ENCODE peak calls at places on chromosomes 12 and 14, in eight cellular contexts. One of them, this sample, is unnamed.

GRCh38 chr14:70641548-70642312 is at the start of gene TTC9:
- DNase-seq in cardiac fibroblast: peak; percentile 6
- DNase-seq in dorsolateral prefrontal cortex: peak; percentile 50
- DNase-seq in gastrocnemius medialis: peak; percentile 37
- DNase-seq in testis: no peak
- DNase-seq in epithelial cell of esophagus: no peak
- DNase-seq in astrocyte: no peak
- DNase-seq in HL-60: no peak
- DNase-seq in this sample: no peak

GRCh38 chr12:98916106-98916505 is 271.0 kb downstream of the APAF1 start:
- DNase-seq in astrocyte: peak; percentile 20
- DNase-seq in cardiac fibroblast: no peak
- DNase-seq in epithelial cell of esophagus: peak; percentile 22
- DNase-seq in testis: no peak
- DNase-seq in gastrocnemius medialis: no peak
- DNase-seq in HL-60: no peak
- DNase-seq in dorsolateral prefrontal cortex: no peak
- DNase-seq in this sample: no peak

GRCh38 chr14:67941456-67942018 is 122.0 kb downstream of the RAD51B start:
- DNase-seq in epithelial cell of esophagus: peak; percentile 13
- DNase-seq in dorsolateral prefrontal cortex: no peak
- DNase-seq in gastrocnemius medialis: no peak
- DNase-seq in astrocyte: peak; percentile 33
- DNase-seq in cardiac fibroblast: peak; percentile 62
- DNase-seq in HL-60: no peak
- DNase-seq in testis: no peak
- DNase-seq in this sample: peak; percentile 53

GRCh38 chr14:100575266-100575995 is 11.8 kb downstream of the BEGAIN start:
- DNase-seq in HL-60: no peak
- DNase-seq in testis: no peak
- DNase-seq in dorsolateral prefrontal cortex: no peak
- DNase-seq in astrocyte: no peak
- DNase-seq in gastrocnemius medialis: no peak
- DNase-seq in cardiac fibroblast: no peak
- DNase-seq in epithelial cell of esophagus: no peak
- DNase-seq in this sample: no peak

GRCh38 chr12:41970744-41971143 is 173.9 kb downstream of the GXYLT1 start:
- DNase-seq in cardiac fibroblast: no peak
- DNase-seq in gastrocnemius medialis: no peak
- DNase-seq in astrocyte: no peak
- DNase-seq in dorsolateral prefrontal cortex: no peak
- DNase-seq in testis: no peak
- DNase-seq in epithelial cell of esophagus: no peak
- DNase-seq in HL-60: no peak
- DNase-seq in this sample: no peak

GRCh38 chr14:73460691-73461127 is 2.4 kb upstream of the NUMB start:
- DNase-seq in dorsolateral prefrontal cortex: peak; percentile 58
- DNase-seq in astrocyte: peak; percentile 80
- DNase-seq in epithelial cell of esophagus: peak; percentile 64
- DNase-seq in HL-60: no peak
- DNase-seq in cardiac fibroblast: peak; percentile 70
- DNase-seq in testis: no peak
- DNase-seq in gastrocnemius medialis: no peak
- DNase-seq in this sample: peak; percentile 61

GRCh38 chr12:107610030-107610859 is 75.4 kb upstream of the PWP1 start:
- DNase-seq in dorsolateral prefrontal cortex: no peak
- DNase-seq in cardiac fibroblast: peak; percentile 56
- DNase-seq in astrocyte: peak; percentile 13
- DNase-seq in epithelial cell of esophagus: peak; percentile 52
- DNase-seq in HL-60: no peak
- DNase-seq in testis: peak; percentile 37
- DNase-seq in gastrocnemius medialis: no peak
- DNase-seq in this sample: peak; percentile 77

GRCh38 chr12:116159175-116159574 is 118.3 kb downstream of the MED13L start:
- DNase-seq in astrocyte: peak; percentile 67
- DNase-seq in HL-60: no peak
- DNase-seq in testis: peak; percentile 64
- DNase-seq in gastrocnemius medialis: no peak
- DNase-seq in dorsolateral prefrontal cortex: no peak
- DNase-seq in epithelial cell of esophagus: no peak
- DNase-seq in cardiac fibroblast: peak; percentile 82
- DNase-seq in this sample: peak; percentile 89

GRCh38 chr14:61281186-61281676 is at the start of gene TMEM30B:
- DNase-seq in astrocyte: no peak
- DNase-seq in cardiac fibroblast: no peak
- DNase-seq in HL-60: no peak
- DNase-seq in dorsolateral prefrontal cortex: no peak
- DNase-seq in epithelial cell of esophagus: peak; percentile 97
- DNase-seq in gastrocnemius medialis: no peak
- DNase-seq in testis: peak; percentile 32
- DNase-seq in this sample: no peak

GRCh38 chr14:61282746-61283145 is 1.6 kb upstream of the TMEM30B start:
- DNase-seq in HL-60: no peak
- DNase-seq in astrocyte: no peak
- DNase-seq in epithelial cell of esophagus: peak; percentile 8
- DNase-seq in cardiac fibroblast: no peak
- DNase-seq in gastrocnemius medialis: no peak
- DNase-seq in dorsolateral prefrontal cortex: no peak
- DNase-seq in testis: no peak
- DNase-seq in this sample: no peak

GRCh38 chr14:61280092-61280525 is 1.0 kb downstream of the TMEM30B start:
- DNase-seq in astrocyte: no peak
- DNase-seq in testis: peak; percentile 43
- DNase-seq in epithelial cell of esophagus: peak; percentile 55
- DNase-seq in dorsolateral prefrontal cortex: no peak
- DNase-seq in cardiac fibroblast: no peak
- DNase-seq in HL-60: no peak
- DNase-seq in gastrocnemius medialis: no peak
- DNase-seq in this sample: no peak

GRCh38 chr14:61281911-61282310 is 773 bp upstream of the TMEM30B start:
- DNase-seq in cardiac fibroblast: no peak
- DNase-seq in epithelial cell of esophagus: no peak
- DNase-seq in astrocyte: no peak
- DNase-seq in gastrocnemius medialis: peak; percentile 30
- DNase-seq in testis: no peak
- DNase-seq in HL-60: no peak
- DNase-seq in dorsolateral prefrontal cortex: no peak
- DNase-seq in this sample: no peak

GRCh38 chr14:61280526-61281185 is 482 bp downstream of the TMEM30B start:
- DNase-seq in testis: peak; percentile 77
- DNase-seq in astrocyte: peak; percentile 43
- DNase-seq in cardiac fibroblast: peak; percentile 16
- DNase-seq in gastrocnemius medialis: peak; percentile 64
- DNase-seq in epithelial cell of esophagus: peak; percentile 82
- DNase-seq in HL-60: no peak
- DNase-seq in dorsolateral prefrontal cortex: no peak
- DNase-seq in this sample: peak; percentile 35
- H3K4me3 ChIP-seq in testis: peak overlapping the region; percentile 65
- H3K4me3 ChIP-seq in astrocyte: peak overlapping the region; percentile 64
- H3K4me3 ChIP-seq in cardiac fibroblast: peak overlapping the region; percentile 30
- H3K4me3 ChIP-seq in gastrocnemius medialis: peak overlapping the region; percentile 67
- H3K4me3 ChIP-seq in epithelial cell of esophagus: peak overlapping the region; percentile 73
- H3K4me3 ChIP-seq in HL-60: no peak overlapping the region
- H3K4me3 ChIP-seq in dorsolateral prefrontal cortex: peak overlapping the region; percentile 70
- H3K4me3 ChIP-seq in this sample: peak overlapping the region; percentile 48

GRCh38 chr12:109831365-109831764 is 1.8 kb downstream of the TRPV4 start:
- DNase-seq in testis: no peak
- DNase-seq in HL-60: no peak
- DNase-seq in gastrocnemius medialis: no peak
- DNase-seq in epithelial cell of esophagus: no peak
- DNase-seq in dorsolateral prefrontal cortex: no peak
- DNase-seq in cardiac fibroblast: no peak
- DNase-seq in astrocyte: no peak
- DNase-seq in this sample: no peak

GRCh38 chr12:109830718-109831117 is 2.5 kb downstream of the TRPV4 start:
- DNase-seq in dorsolateral prefrontal cortex: no peak
- DNase-seq in astrocyte: no peak
- DNase-seq in testis: no peak
- DNase-seq in cardiac fibroblast: no peak
- DNase-seq in gastrocnemius medialis: no peak
- DNase-seq in HL-60: no peak
- DNase-seq in epithelial cell of esophagus: no peak
- DNase-seq in this sample: no peak

GRCh38 chr12:109831929-109832328 is 1.3 kb downstream of the TRPV4 start:
- DNase-seq in astrocyte: no peak
- DNase-seq in cardiac fibroblast: no peak
- DNase-seq in HL-60: no peak
- DNase-seq in epithelial cell of esophagus: no peak
- DNase-seq in gastrocnemius medialis: no peak
- DNase-seq in testis: no peak
- DNase-seq in dorsolateral prefrontal cortex: no peak
- DNase-seq in this sample: no peak

GRCh38 chr12:109833307-109834189 is at the start of gene TRPV4:
- DNase-seq in testis: no peak
- DNase-seq in cardiac fibroblast: peak; percentile 57
- DNase-seq in dorsolateral prefrontal cortex: no peak
- DNase-seq in gastrocnemius medialis: no peak
- DNase-seq in HL-60: no peak
- DNase-seq in epithelial cell of esophagus: peak; percentile 39
- DNase-seq in astrocyte: no peak
- DNase-seq in this sample: peak; percentile 42

GRCh38 chr12:109832534-109833306 is 478 bp downstream of the TRPV4 start:
- DNase-seq in testis: no peak
- DNase-seq in HL-60: no peak
- DNase-seq in dorsolateral prefrontal cortex: no peak
- DNase-seq in astrocyte: no peak
- DNase-seq in cardiac fibroblast: no peak
- DNase-seq in gastrocnemius medialis: no peak
- DNase-seq in epithelial cell of esophagus: no peak
- DNase-seq in this sample: no peak
- H3K4me3 ChIP-seq in testis: peak overlapping the region; percentile 46
- H3K4me3 ChIP-seq in HL-60: no peak overlapping the region
- H3K4me3 ChIP-seq in dorsolateral prefrontal cortex: peak overlapping the region; percentile 42
- H3K4me3 ChIP-seq in astrocyte: peak overlapping the region; percentile 56
- H3K4me3 ChIP-seq in cardiac fibroblast: peak overlapping the region; percentile 62
- H3K4me3 ChIP-seq in gastrocnemius medialis: peak overlapping the region; percentile 13
- H3K4me3 ChIP-seq in epithelial cell of esophagus: peak overlapping the region; percentile 54
- H3K4me3 ChIP-seq in this sample: peak overlapping the region; percentile 69

GRCh38 chr12:51986834-51987233 is 19.9 kb upstream of the TAMALIN start:
- DNase-seq in epithelial cell of esophagus: no peak
- DNase-seq in cardiac fibroblast: no peak
- DNase-seq in HL-60: no peak
- DNase-seq in astrocyte: no peak
- DNase-seq in testis: no peak
- DNase-seq in dorsolateral prefrontal cortex: no peak
- DNase-seq in gastrocnemius medialis: no peak
- DNase-seq in this sample: no peak

GRCh38 chr12:51980051-51980808 is 26.5 kb upstream of the TAMALIN start:
- DNase-seq in gastrocnemius medialis: peak; percentile 52
- DNase-seq in dorsolateral prefrontal cortex: peak; percentile 67
- DNase-seq in astrocyte: no peak
- DNase-seq in epithelial cell of esophagus: peak; percentile 66
- DNase-seq in cardiac fibroblast: peak; percentile 81
- DNase-seq in testis: peak; percentile 73
- DNase-seq in HL-60: peak; percentile 52
- DNase-seq in this sample: peak; percentile 82

GRCh38 chr12:51985136-51985835 is 21.5 kb upstream of the TAMALIN start:
- DNase-seq in cardiac fibroblast: no peak
- DNase-seq in epithelial cell of esophagus: no peak
- DNase-seq in HL-60: no peak
- DNase-seq in astrocyte: no peak
- DNase-seq in dorsolateral prefrontal cortex: no peak
- DNase-seq in testis: no peak
- DNase-seq in gastrocnemius medialis: no peak
- DNase-seq in this sample: no peak

GRCh38 chr12:51980809-51981127 is 26.0 kb upstream of the TAMALIN start:
- DNase-seq in gastrocnemius medialis: no peak
- DNase-seq in testis: no peak
- DNase-seq in HL-60: no peak
- DNase-seq in cardiac fibroblast: no peak
- DNase-seq in epithelial cell of esophagus: no peak
- DNase-seq in dorsolateral prefrontal cortex: no peak
- DNase-seq in astrocyte: no peak
- DNase-seq in this sample: no peak

GRCh38 chr12:51984657-51985056 is 22.1 kb upstream of the TAMALIN start:
- DNase-seq in cardiac fibroblast: no peak
- DNase-seq in epithelial cell of esophagus: no peak
- DNase-seq in dorsolateral prefrontal cortex: no peak
- DNase-seq in testis: no peak
- DNase-seq in HL-60: no peak
- DNase-seq in astrocyte: no peak
- DNase-seq in gastrocnemius medialis: no peak
- DNase-seq in this sample: no peak
- H3K4me3 ChIP-seq in cardiac fibroblast: no peak overlapping the region
- H3K4me3 ChIP-seq in epithelial cell of esophagus: no peak overlapping the region
- H3K4me3 ChIP-seq in dorsolateral prefrontal cortex: no peak overlapping the region
- H3K4me3 ChIP-seq in testis: no peak overlapping the region
- H3K4me3 ChIP-seq in HL-60: no peak overlapping the region
- H3K4me3 ChIP-seq in astrocyte: no peak overlapping the region
- H3K4me3 ChIP-seq in gastrocnemius medialis: no peak overlapping the region
- H3K4me3 ChIP-seq in this sample: no peak overlapping the region

GRCh38 chr14:105486974-105487448 is 325 bp downstream of the CRIP1 start:
- DNase-seq in gastrocnemius medialis: peak; percentile 57
- DNase-seq in HL-60: no peak
- DNase-seq in cardiac fibroblast: no peak
- DNase-seq in dorsolateral prefrontal cortex: no peak
- DNase-seq in epithelial cell of esophagus: no peak
- DNase-seq in astrocyte: no peak
- DNase-seq in testis: no peak
- DNase-seq in this sample: no peak

GRCh38 chr14:105487449-105487985 is 831 bp downstream of the CRIP1 start:
- DNase-seq in epithelial cell of esophagus: no peak
- DNase-seq in gastrocnemius medialis: no peak
- DNase-seq in HL-60: peak; percentile 57
- DNase-seq in dorsolateral prefrontal cortex: no peak
- DNase-seq in testis: no peak
- DNase-seq in cardiac fibroblast: no peak
- DNase-seq in astrocyte: no peak
- DNase-seq in this sample: no peak

GRCh38 chr14:105488781-105489606 is 2.1 kb upstream of the TEDC1 start:
- DNase-seq in testis: no peak
- DNase-seq in dorsolateral prefrontal cortex: no peak
- DNase-seq in cardiac fibroblast: no peak
- DNase-seq in gastrocnemius medialis: no peak
- DNase-seq in HL-60: no peak
- DNase-seq in astrocyte: no peak
- DNase-seq in epithelial cell of esophagus: no peak
- DNase-seq in this sample: no peak

GRCh38 chr14:105489607-105490317 is 1.3 kb upstream of the TEDC1 start:
- DNase-seq in dorsolateral prefrontal cortex: peak; percentile 87
- DNase-seq in astrocyte: peak; percentile 68
- DNase-seq in testis: peak; percentile 90
- DNase-seq in cardiac fibroblast: peak; percentile 85
- DNase-seq in epithelial cell of esophagus: peak; percentile 92
- DNase-seq in HL-60: peak; percentile 72
- DNase-seq in gastrocnemius medialis: peak; percentile 84
- DNase-seq in this sample: peak; percentile 88

DNA sequence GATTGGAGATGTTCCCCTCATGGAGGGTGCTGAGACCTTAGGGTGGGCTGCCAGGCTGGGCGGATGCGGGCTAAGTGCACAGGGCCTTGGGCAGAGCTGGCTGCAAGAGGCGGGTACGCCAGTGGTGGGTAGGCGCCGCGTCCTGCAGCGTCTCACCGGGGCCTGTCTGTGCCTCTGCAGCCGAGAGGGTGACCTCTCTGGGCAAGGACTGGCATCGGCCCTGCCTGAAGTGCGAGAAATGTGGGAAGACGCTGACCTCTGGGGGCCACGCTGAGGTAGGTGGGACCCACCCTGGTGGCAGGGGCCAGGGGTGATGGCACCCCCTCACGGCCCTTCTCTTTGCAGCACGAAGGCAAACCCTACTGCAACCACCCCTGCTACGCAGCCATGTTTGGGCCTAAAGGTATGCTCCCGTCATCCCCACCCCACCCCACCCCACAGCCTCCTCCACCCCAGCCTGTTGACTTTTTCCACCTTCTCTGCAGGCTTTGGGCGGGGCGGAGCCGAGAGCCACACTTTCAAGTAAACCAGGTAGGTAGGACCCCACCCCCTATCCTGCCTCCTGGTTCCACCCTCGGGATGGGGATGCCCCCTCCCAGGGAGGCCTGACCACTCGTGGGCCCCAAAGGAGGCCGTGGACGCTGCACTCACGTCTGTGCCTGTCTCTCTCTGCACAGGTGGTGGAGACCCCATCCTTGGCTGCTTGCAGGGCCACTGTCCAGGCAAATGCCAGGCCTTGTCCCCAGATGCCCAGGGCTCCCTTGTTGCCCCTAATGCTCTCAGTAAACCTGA is 1.5 kb downstream of the CRIP1 start:
- DNase-seq in HL-60: no peak
- DNase-seq in dorsolateral prefrontal cortex: no peak
- DNase-seq in gastrocnemius medialis: no peak
- DNase-seq in cardiac fibroblast: no peak
- DNase-seq in astrocyte: no peak
- DNase-seq in testis: no peak
- DNase-seq in epithelial cell of esophagus: no peak
- DNase-seq in this sample: no peak
- H3K4me3 ChIP-seq in HL-60: peak overlapping the region; percentile 38
- H3K4me3 ChIP-seq in dorsolateral prefrontal cortex: peak overlapping the region; percentile 84
- H3K4me3 ChIP-seq in gastrocnemius medialis: peak overlapping the region; percentile 49
- H3K4me3 ChIP-seq in cardiac fibroblast: no peak overlapping the region
- H3K4me3 ChIP-seq in astrocyte: no peak overlapping the region
- H3K4me3 ChIP-seq in testis: no peak overlapping the region
- H3K4me3 ChIP-seq in epithelial cell of esophagus: no peak overlapping the region
- H3K4me3 ChIP-seq in this sample: no peak overlapping the region